ENCODE peak calls at places on chromosomes 6 and 20, in five cellular contexts. S, E, W, T and U are unnamed samples.

GRCh38 chr20:50191566-50192363 is 1.1 kb downstream of the CEBPB start:
- DNase-seq in E (peak), S (peak), W (peak), T (peak), U (peak)

GRCh38 chr20:62220666-62221568 is 839 bp upstream of the HRH3 start:
- DNase-seq in E (no peak), W (no peak), T (no peak), S (no peak), U (no peak)

GRCh38 chr6:122124908-122125307 is 274.5 kb upstream of the HSF2 start:
- DNase-seq in W (no peak), T (no peak), E (no peak), S (no peak), U (no peak)

GRCh38 chr6:135568366-135568765 is 70.8 kb upstream of the AHI1 start:
- DNase-seq in S (no peak), W (no peak), E (peak), T (peak), U (peak)

GRCh38 chr6:29961966-29962365 is 19.6 kb downstream of the HLA-A start:
- DNase-seq in E (no peak), T (no peak), W (no peak), S (no peak), U (no peak)

GRCh38 chr6:160445130-160445529 is 97.0 kb downstream of the SLC22A3 start:
- DNase-seq in S (no peak), E (no peak), T (no peak), W (no peak), U (no peak)

GRCh38 chr20:20712004-20712473 is 405 bp downstream of the RALGAPA2 start:
- DNase-seq in T (peak), E (peak), S (no peak), W (no peak), U (peak)

GRCh38 chr6:89050155-89050554 is 30.4 kb upstream of the PNRC1 start:
- DNase-seq in T (no peak), S (peak), E (no peak), W (no peak), U (peak)

GRCh38 chr6:79750806-79751205 is 119.7 kb downstream of the SH3BGRL2 start:
- DNase-seq in T (no peak), W (no peak), E (no peak), S (no peak), U (no peak)

GRCh38 chr6:56222509-56222908 is 24.9 kb downstream of the COL21A1 start:
- DNase-seq in E (no peak), T (no peak), W (no peak), S (no peak), U (no peak)

GRCh38 chr6:82006027-82006738 is 241.4 kb downstream of the IBTK start:
- DNase-seq in W (no peak), S (no peak), E (no peak), T (no peak), U (peak)

GRCh38 chr6:142279350-142280180 is 22.2 kb upstream of the ADGRG6 start:
- DNase-seq in T (peak), E (no peak), W (no peak), S (no peak), U (no peak)

GRCh38 chr6:121503633-121504032 is 68.2 kb downstream of the GJA1 start:
- DNase-seq in E (no peak), T (peak), W (no peak), S (no peak), U (no peak)

GRCh38 chr6:12939314-12939713 is 222.7 kb downstream of the PHACTR1 start:
- DNase-seq in E (no peak), T (no peak), S (no peak), W (no peak), U (no peak)

GRCh38 chr6:111076024-111076680 is 11.2 kb upstream of the SLC16A10 start:
- DNase-seq in T (no peak), W (no peak), S (no peak), E (no peak), U (no peak)

GRCh38 chr20:47989957-47990356 is 204.7 kb upstream of the SULF2 start:
- DNase-seq in W (no peak), S (no peak), E (no peak), T (no peak), U (peak)

GRCh38 chr6:29935273-29935955 is 6.9 kb upstream of the HLA-A start:
- DNase-seq in S (no peak), E (no peak), W (no peak), T (no peak), U (no peak)

GRCh38 chr6:2949121-2949520 is 22.2 kb downstream of the SERPINB6 start:
- DNase-seq in W (no peak), S (no peak), E (peak), T (no peak), U (no peak)

GRCh38 chr6:72418495-72418894 is 203.4 kb upstream of the KCNQ5 start:
- DNase-seq in S (no peak), W (no peak), T (no peak), E (no peak), U (no peak)

GRCh38 chr20:51128198-51128597 is 105.3 kb upstream of the KCNG1 start:
- DNase-seq in W (no peak), S (no peak), T (no peak), E (no peak), U (no peak)

GRCh38 chr6:133169901-133170300 is 71.3 kb upstream of the EYA4 start:
- DNase-seq in S (no peak), E (no peak), W (no peak), T (no peak), U (no peak)

GRCh38 chr6:402901-403658 is 11.5 kb downstream of the IRF4 start:
- DNase-seq in W (no peak), E (no peak), T (no peak), S (no peak), U (no peak)

GRCh38 chr6:29014729-29015608 is 9.9 kb upstream of the ZNF311 start:
- DNase-seq in E (no peak), T (no peak), S (no peak), W (no peak), U (no peak)

GRCh38 chr6:79731471-79731870 is 100.3 kb downstream of the SH3BGRL2 start:
- DNase-seq in W (no peak), T (no peak), S (no peak), E (no peak), U (no peak)

GRCh38 chr6:70221025-70221714 is 81.7 kb downstream of the COL9A1 start:
- DNase-seq in E (no peak), T (peak), S (no peak), W (peak), U (no peak)

GRCh38 chr6:115485400-115485799 is 575.3 kb downstream of the FRK start:
- DNase-seq in W (no peak), T (no peak), E (no peak), S (no peak), U (no peak)

GRCh38 chr6:31730631-31731086 is 1.6 kb upstream of the DDAH2 start:
- DNase-seq in W (no peak), S (no peak), T (no peak), E (no peak), U (no peak)
- TF ChIP-seq POLR2AphosphoS5 in W (no peak), S (no peak), T (no peak), E (no peak), U (no peak)

GRCh38 chr6:148885920-148886845 is 139.4 kb downstream of the UST start:
- DNase-seq in T (peak), W (no peak), S (no peak), E (no peak), U (no peak)
- TF ChIP-seq POLR2AphosphoS5 in T (no peak), W (no peak), S (no peak), E (no peak), U (no peak)

DNA sequence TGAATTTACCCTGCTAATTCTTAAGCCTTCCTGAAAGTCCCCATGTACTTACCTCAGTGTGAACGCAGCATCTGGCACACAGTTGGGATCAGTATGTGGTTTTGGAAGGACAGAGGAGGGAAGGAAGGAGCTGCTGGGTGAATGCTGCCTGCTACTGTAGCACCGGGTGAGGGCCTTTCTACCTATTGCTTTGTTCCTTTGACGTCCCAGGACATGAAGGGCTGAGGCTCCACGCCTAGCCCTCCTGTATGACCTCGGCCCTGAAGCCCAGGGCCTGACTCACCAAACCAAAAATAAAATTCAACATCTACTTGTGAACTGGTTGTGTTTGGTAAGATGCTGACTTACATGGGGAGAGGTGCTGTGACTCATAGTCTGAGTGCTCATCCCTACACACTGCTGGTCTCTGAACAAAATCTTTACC is 51.1 kb downstream of the ARID1B start:
- DNase-seq in T (no peak), E (no peak), W (no peak), S (no peak), U (no peak)
- TF ChIP-seq POLR2AphosphoS5 in T (no peak), E (no peak), W (no peak), S (no peak), U (no peak)

DNA sequence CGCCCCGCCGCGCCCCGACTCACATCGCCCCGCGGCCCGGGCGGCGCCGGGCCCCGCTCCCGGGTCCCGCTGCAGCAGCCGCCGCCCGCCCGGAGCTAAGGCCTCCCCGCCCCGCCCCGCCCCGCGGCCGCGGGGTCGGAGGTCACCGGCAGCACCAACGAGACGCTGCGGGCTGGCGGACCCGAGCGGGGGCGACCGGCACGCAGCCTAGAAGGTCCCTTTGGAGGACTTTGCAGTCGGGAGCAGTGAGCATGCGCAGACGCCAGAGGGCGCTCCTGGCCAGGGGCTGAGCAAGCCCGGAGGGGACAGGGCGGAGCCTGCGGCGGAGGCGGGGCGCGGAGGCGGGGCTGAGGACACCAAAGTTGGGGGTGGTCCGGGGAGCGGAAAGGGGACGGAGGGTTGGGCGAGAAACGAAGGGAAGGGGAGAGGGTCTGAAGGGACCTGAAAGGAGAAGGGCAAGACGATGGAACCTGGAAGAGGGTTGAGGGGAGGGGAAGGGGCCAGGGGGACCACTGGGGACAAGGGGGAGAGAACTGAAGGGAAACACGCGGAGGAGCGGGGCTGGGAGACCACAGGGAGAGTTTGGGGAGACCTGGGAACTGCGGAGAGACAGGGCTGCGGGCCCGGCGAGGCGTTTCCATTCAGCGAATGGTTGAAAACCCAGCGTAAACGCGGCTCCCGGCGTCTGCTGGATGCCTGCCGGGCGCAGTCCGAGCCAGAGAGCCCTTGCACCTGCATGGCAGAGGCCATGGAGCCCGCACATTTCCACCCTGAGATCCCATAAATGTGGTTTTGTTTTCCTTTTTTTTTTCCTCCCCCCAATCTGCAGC is at the start of gene FRS3:
- DNase-seq in E (peak), W (peak), S (peak), T (peak), U (peak)
- TF ChIP-seq POLR2AphosphoS5 in E (peak), W (no peak), S (peak), T (peak), U (peak)

DNA sequence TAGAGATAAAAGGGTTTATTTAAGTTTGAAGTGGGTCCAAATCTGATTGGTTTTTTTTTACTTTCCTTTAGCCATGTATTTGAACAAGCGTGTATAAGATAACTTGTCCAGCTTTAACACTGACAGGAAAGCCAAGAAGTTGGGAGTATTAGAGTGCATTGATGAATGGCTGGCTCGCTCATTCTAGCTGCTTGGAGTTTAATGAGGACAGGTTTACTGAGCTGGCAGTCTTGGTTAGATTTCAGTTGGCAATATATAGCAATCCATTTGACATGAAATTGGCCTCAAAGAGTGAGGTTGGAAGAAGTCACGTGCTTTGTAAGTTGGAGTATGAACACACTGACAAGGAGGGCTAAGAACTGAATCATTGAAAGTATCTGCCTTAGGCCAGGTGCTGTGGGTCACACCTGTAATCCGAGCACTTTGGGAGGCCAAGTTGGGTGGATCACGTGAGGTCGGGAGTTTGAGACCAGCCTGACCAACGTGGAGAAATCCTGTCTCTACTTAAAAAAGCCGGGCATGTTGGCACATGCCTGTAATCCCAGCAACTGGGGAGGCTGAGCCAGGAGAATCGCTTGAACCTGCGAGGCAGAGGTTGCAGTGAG is 13.7 kb downstream of the SRSF3 start:
- DNase-seq in E (peak), S (peak), T (no peak), W (no peak), U (no peak)
- TF ChIP-seq POLR2AphosphoS5 in E (peak), S (peak), T (no peak), W (peak), U (no peak)

GRCh38 chr6:44131880-44132279 is 4.5 kb downstream of the TMEM63B start:
- DNase-seq in S (no peak), W (no peak), E (no peak), T (no peak), U (peak)

GRCh38 chr6:44135173-44135748 is 7.9 kb downstream of the TMEM63B start:
- DNase-seq in E (no peak), W (no peak), T (no peak), S (no peak), U (no peak)

GRCh38 chr6:44133981-44134711 is 6.8 kb downstream of the TMEM63B start:
- DNase-seq in S (no peak), T (no peak), E (no peak), W (no peak), U (no peak)

GRCh38 chr6:44132476-44132875 is 5.1 kb downstream of the TMEM63B start:
- DNase-seq in S (no peak), W (no peak), T (no peak), E (peak), U (peak)

DNA sequence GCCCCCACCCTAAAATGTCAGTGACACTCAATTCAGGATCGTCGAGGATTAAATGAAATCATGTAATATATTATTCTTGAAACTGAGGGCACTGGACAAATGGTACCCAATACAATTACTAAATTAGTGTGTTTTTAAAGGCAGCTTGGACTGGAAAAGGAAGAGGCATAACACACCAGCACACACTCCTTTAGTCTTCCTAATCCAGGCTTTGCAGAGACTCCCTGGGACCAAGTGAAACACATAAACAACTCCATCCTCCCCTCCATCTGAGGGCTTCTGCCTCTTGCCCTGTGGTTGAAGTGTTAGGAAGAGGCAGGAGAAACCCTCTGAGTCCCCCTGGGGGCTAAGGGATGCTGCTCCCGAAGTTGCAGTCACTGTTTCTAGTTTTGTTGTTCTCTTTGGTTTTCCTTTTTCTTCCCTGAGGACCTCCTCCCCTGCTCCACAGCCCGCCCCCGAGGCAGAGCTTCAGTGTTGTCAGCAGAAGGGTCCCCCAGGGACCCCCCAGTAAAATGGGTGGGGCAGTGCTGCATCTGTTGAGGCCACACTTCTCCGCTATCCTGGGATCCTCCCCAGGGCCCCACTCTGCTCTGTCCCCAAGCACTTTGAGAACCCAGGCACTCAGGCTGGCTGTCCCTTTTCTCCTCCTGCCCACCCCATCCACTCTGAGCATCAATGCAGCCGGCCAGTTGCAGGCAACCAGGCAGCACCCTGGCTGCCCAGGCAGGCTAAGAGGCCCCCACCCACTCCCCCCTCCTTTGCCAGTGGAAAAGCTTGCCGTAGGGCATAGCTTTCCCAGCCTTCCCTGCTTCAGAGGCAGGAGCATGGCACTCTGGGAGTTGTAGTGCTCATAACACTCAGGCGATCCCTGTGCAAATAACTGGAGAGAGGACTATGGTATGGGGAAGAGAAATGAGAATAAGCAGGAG is 5.9 kb downstream of the TMEM63B start:
- DNase-seq in S (peak), W (no peak), T (peak), E (peak), U (peak)
- TF ChIP-seq POLR2AphosphoS5 in S (no peak), W (no peak), T (no peak), E (no peak), U (no peak)

GRCh38 chr6:105352037-105352617 is 50.8 kb downstream of the PREP start:
- DNase-seq in T (no peak), S (no peak), E (no peak), W (no peak), U (no peak)

GRCh38 chr6:105359419-105360366 is 43.2 kb downstream of the PREP start:
- DNase-seq in S (no peak), E (no peak), W (no peak), T (peak), U (no peak)

GRCh38 chr6:105357147-105357546 is 45.7 kb downstream of the PREP start:
- DNase-seq in S (no peak), E (no peak), W (no peak), T (no peak), U (no peak)
- TF ChIP-seq POLR2AphosphoS5 in S (no peak), E (no peak), W (no peak), T (no peak), U (no peak)

GRCh38 chr20:1779567-1779966 is 115.6 kb upstream of the SIRPA start:
- DNase-seq in E (no peak), S (no peak), T (no peak), W (no peak), U (no peak)

GRCh38 chr20:1775117-1775516 is 117.5 kb upstream of the SIRPG start:
- DNase-seq in E (no peak), W (no peak), T (no peak), S (no peak), U (no peak)

GRCh38 chr20:1777476-1777820 is 117.8 kb upstream of the SIRPA start:
- DNase-seq in T (no peak), E (no peak), W (no peak), S (no peak), U (no peak)

GRCh38 chr20:1774479-1774878 is 116.9 kb upstream of the SIRPG start:
- DNase-seq in S (no peak), W (no peak), E (no peak), T (no peak), U (no peak)

GRCh38 chr20:1776608-1777475 is 118.4 kb upstream of the SIRPA start:
- DNase-seq in T (peak), S (peak), E (peak), W (peak), U (peak)
- TF ChIP-seq POLR2AphosphoS5 in T (peak), S (peak), E (no peak), W (no peak), U (peak)

GRCh38 chr6:5294392-5295211 is 33.3 kb downstream of the FARS2 start:
- DNase-seq in W (no peak), S (no peak), T (no peak), E (no peak), U (no peak)

GRCh38 chr6:5290097-5290496 is 28.8 kb downstream of the FARS2 start:
- DNase-seq in T (no peak), S (no peak), E (no peak), W (no peak), U (no peak)

GRCh38 chr6:5293692-5294091 is 32.4 kb downstream of the FARS2 start:
- DNase-seq in T (no peak), W (no peak), S (no peak), E (no peak), U (no peak)

GRCh38 chr6:5290500-5290899 is 29.2 kb downstream of the FARS2 start:
- DNase-seq in W (no peak), T (no peak), S (no peak), E (no peak), U (no peak)

DNA sequence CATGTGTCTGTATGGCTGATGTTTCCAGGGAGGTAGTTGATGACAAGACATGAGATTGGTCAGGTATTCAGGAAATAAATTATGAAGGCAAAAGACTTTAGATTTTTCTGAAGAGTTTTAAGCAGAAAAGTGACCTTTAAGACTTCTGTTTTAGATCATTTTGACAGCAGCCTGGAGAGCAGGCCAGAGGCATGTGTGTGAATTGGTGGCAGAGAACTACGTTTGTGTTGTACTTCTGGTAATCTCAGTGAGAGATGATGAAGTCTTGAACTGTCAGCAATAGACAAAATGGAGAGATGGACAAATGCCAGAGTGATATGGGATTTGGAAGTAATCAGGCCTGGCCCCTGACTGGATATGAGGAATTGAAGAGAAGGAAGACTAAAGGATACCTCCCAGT is 30.8 kb downstream of the FARS2 start:
- DNase-seq in W (no peak), T (no peak), S (no peak), E (no peak), U (no peak)
- TF ChIP-seq POLR2AphosphoS5 in W (no peak), T (no peak), S (no peak), E (no peak), U (no peak)